ENCODE peak calls at places on chromosomes 2 and 18, in four cellular contexts. E is mesendoderm, Q is H1, X is IMR-90. G is an unnamed sample.

GRCh38 chr2:19282305-19282704 is 76.1 kb downstream of the OSR1 start:
- DNase-seq in E (no peak), Q (no peak), X (no peak), G (no peak)

GRCh38 chr2:195486987-195487644 is 169.9 kb upstream of the SLC39A10 start:
- DNase-seq in E (peak), Q (no peak), X (peak), G (no peak)

GRCh38 chr2:119119999-119120710 is 38.4 kb downstream of the C1QL2 start:
- DNase-seq in E (no peak), Q (no peak), X (no peak), G (peak)

GRCh38 chr2:219230201-219230540 is 565 bp downstream of the ANKZF1 start:
- DNase-seq in E (peak), Q (peak), X (peak), G (peak)

GRCh38 chr18:7111134-7111533 is 6.5 kb downstream of the LAMA1 start:
- DNase-seq in E (peak), Q (no peak), X (no peak), G (no peak)

GRCh38 chr2:33491685-33492084 is 15.2 kb downstream of the RASGRP3 start:
- DNase-seq in E (peak), Q (peak), X (no peak), G (peak)

GRCh38 chr2:206983156-206983875 is 44.0 kb downstream of the CPO start:
- DNase-seq in E (no peak), Q (no peak), X (peak), G (no peak)

GRCh38 chr2:237299897-237300296 is 114.1 kb downstream of the COL6A3 start:
- DNase-seq in E (no peak), Q (no peak), X (peak), G (no peak)

GRCh38 chr2:136112317-136112891 is 5.5 kb downstream of the CXCR4 start:
- DNase-seq in E (no peak), Q (no peak), X (no peak), G (no peak)

GRCh38 chr2:63124209-63124608 is 73.6 kb downstream of the OTX1 start:
- DNase-seq in E (no peak), Q (no peak), X (no peak), G (no peak)

GRCh38 chr2:164910091-164910899 is 45.0 kb downstream of the SLC38A11 start:
- DNase-seq in E (peak), Q (no peak), X (peak), G (no peak)

GRCh38 chr2:218867900-218868299 is 8.3 kb downstream of the WNT6 start:
- DNase-seq in E (no peak), Q (no peak), X (no peak), G (no peak)

GRCh38 chr2:65064728-65065552 is 8.7 kb downstream of the CEP68 start:
- DNase-seq in E (peak), Q (no peak), X (peak), G (no peak)

GRCh38 chr2:23561088-23561487 is 176.1 kb downstream of the KLHL29 start:
- DNase-seq in E (no peak), Q (no peak), X (peak), G (no peak)

GRCh38 chr2:149061119-149061518 is 22.6 kb downstream of the LYPD6B start:
- DNase-seq in E (no peak), Q (no peak), X (no peak), G (no peak)

GRCh38 chr2:149017116-149017985 is 21.1 kb upstream of the LYPD6B start:
- DNase-seq in E (peak), Q (peak), X (peak), G (peak)

GRCh38 chr2:48427552-48427951 is 102.4 kb upstream of the STON1 start:
- DNase-seq in E (no peak), Q (no peak), X (no peak), G (no peak)

GRCh38 chr2:227324671-227325055 is 388 bp upstream of the MFF start:
- DNase-seq in E (no peak), Q (peak), X (peak), G (peak)

GRCh38 chr18:44716697-44717163 is 36.0 kb downstream of the SETBP1 start:
- DNase-seq in E (no peak), Q (no peak), X (no peak), G (no peak)

GRCh38 chr2:126482582-126483464 is 173.1 kb upstream of the GYPC start:
- DNase-seq in E (peak), Q (peak), X (no peak), G (peak)

GRCh38 chr2:10124538-10125045 is 2.1 kb downstream of the RRM2 start:
- DNase-seq in E (peak), Q (no peak), X (peak), G (no peak)

GRCh38 chr2:28613616-28614501 is 118.0 kb downstream of the PLB1 start:
- DNase-seq in E (no peak), Q (no peak), X (peak), G (no peak)

GRCh38 chr18:43193336-43193735 is 77.9 kb upstream of the RIT2 start:
- DNase-seq in E (no peak), Q (no peak), X (no peak), G (no peak)

GRCh38 chr2:11103984-11104793 is 51.1 kb upstream of the SLC66A3 start:
- DNase-seq in E (no peak), Q (no peak), X (no peak), G (no peak)

GRCh38 chr2:170222842-170223241 is 44.9 kb downstream of the MYO3B start:
- DNase-seq in E (no peak), Q (no peak), X (no peak), G (no peak)

GRCh38 chr2:54148391-54148790 is 33.0 kb downstream of the ACYP2 start:
- DNase-seq in E (no peak), Q (no peak), X (no peak), G (no peak)

GRCh38 chr18:55486936-55487335 is 101.1 kb downstream of the TCF4 start:
- DNase-seq in E (no peak), Q (no peak), X (no peak), G (no peak)

GRCh38 chr18:63325086-63325686 is 5.6 kb upstream of the BCL2 start:
- DNase-seq in E (no peak), Q (no peak), X (no peak), G (no peak)

GRCh38 chr2:149650006-149650405 is 62.4 kb upstream of the MMADHC start:
- DNase-seq in E (no peak), Q (no peak), X (peak), G (no peak)

GRCh38 chr18:13485182-13485581 is 241.2 kb downstream of the FAM210A start:
- DNase-seq in E (no peak), Q (no peak), X (no peak), G (no peak)

GRCh38 chr2:73185965-73186364 is 16.4 kb upstream of the NOTO start:
- DNase-seq in E (no peak), Q (no peak), X (no peak), G (no peak)

GRCh38 chr2:29213871-29214341 is 98.7 kb downstream of the CLIP4 start:
- DNase-seq in E (no peak), Q (peak), X (peak), G (no peak)

GRCh38 chr2:219681301-219682290 is 54.2 kb downstream of the SLC4A3 start:
- DNase-seq in E (no peak), Q (no peak), X (peak), G (no peak)

GRCh38 chr2:204825054-204825453 is 279.8 kb downstream of the PARD3B start:
- DNase-seq in E (peak), Q (no peak), X (peak), G (no peak)

GRCh38 chr2:157190151-157190550 is 67.4 kb upstream of the GALNT5 start:
- DNase-seq in E (peak), Q (no peak), X (peak), G (no peak)

GRCh38 chr18:66708631-66709030 is 104.7 kb upstream of the CDH19 start:
- DNase-seq in E (no peak), Q (no peak), X (no peak), G (no peak)

GRCh38 chr2:236633764-236634163 is 64.1 kb downstream of the ACKR3 start:
- DNase-seq in E (no peak), Q (no peak), X (no peak), G (no peak)

GRCh38 chr18:11074879-11075278 is 74.5 kb downstream of the PIEZO2 start:
- DNase-seq in E (no peak), Q (no peak), X (peak), G (no peak)

GRCh38 chr2:203809084-203809521 is 58.5 kb upstream of the CTLA4 start:
- DNase-seq in E (peak), Q (no peak), X (peak), G (no peak)

GRCh38 chr2:223560704-223561435 is 41.3 kb downstream of the SCG2 start:
- DNase-seq in E (peak), Q (no peak), X (peak), G (no peak)

GRCh38 chr2:223562078-223562477 is 40.1 kb downstream of the SCG2 start:
- DNase-seq in E (no peak), Q (no peak), X (no peak), G (no peak)

GRCh38 chr2:223563462-223563861 is 38.7 kb downstream of the SCG2 start:
- DNase-seq in E (peak), Q (no peak), X (peak), G (no peak)

GRCh38 chr2:223570784-223571183 is 31.4 kb downstream of the SCG2 start:
- DNase-seq in E (no peak), Q (no peak), X (no peak), G (no peak)

DNA sequence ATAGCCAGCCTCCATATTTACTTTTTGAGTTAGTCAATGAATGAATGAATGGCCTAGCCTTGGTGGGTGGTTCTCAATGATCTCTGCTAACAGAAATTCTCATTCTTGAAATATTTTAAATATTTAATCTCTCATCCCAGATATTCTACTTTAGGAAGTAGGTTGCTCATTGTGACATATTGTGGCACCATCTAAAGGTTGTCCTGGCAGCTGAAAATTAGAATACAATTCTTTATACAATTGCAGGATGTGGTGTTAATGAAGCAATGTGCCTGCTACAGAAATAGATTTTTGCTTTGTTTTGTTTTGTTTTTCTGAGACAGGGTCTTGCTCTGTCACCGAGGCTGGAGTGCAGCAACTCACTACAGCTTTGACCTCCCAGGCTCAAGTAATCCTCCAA is 35.8 kb downstream of the SCG2 start:
- DNase-seq in E (no peak), Q (no peak), X (no peak), G (no peak)
- H4K5ac ChIP-seq in E (no peak), Q (no peak), X (no peak), G (no peak)

GRCh38 chr2:128768066-128768465 is 449.4 kb upstream of the HS6ST1 start:
- DNase-seq in E (no peak), Q (no peak), X (no peak), G (no peak)
- H4K5ac ChIP-seq in E (no peak), Q (no peak), X (no peak), G (no peak)

GRCh38 chr2:144963031-144963430 is 443.1 kb upstream of the ZEB2 start:
- DNase-seq in E (no peak), Q (no peak), X (no peak), G (no peak)
- H4K5ac ChIP-seq in E (no peak), Q (no peak), X (no peak), G (no peak)

DNA sequence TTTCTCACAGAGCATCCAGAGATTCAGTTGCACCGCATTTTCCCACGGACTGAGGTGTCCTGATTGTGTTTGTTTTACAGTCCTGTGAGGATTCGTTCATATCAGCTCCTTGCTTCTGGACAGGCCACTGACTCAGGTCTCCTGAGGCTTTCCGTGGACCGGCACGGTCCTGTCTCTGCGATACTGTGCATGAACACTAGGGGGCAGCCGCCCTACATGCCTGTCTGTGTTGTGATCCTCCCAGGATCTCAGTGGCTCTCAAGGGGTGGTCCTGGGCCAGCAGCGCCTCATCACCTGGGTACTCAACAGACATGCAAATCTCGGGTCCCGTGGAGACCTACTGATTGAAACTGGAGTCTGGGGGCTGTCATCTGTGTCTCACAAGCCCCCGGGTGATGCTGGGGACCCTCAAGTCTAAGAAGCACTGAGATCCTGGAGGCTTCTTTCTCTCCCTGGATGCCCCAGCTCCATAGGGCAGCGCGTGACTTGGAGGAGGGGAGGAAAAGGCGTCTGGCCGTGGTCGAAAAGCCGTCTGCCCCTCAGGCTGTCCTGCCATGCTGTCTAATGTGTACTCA is 28.9 kb downstream of the IL1R2 start:
- DNase-seq in E (peak), Q (peak), X (peak), G (peak)
- H4K5ac ChIP-seq in E (no peak), Q (no peak), X (peak), G (no peak)

DNA sequence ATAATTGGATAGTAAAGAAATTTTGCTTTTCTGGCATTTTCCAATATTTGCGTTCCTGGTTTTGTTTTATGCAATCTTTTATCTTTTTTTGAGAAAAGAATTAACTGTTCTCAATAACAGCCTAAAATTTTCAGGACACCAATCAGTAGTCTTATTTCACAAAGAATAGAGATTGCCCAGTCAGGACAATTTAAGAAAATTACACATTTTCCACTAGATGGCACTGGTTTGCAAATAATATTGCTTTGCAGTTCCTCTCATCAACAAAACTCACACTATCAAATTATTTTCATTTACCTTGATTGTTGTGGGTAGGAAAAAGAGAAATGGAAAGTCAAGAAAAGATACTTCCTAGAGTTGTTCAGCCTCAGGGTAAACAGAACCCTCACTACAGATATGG is 2.4 kb upstream of the RBM45 start:
- DNase-seq in E (peak), Q (no peak), X (peak), G (no peak)
- H4K5ac ChIP-seq in E (no peak), Q (no peak), X (no peak), G (no peak)

DNA sequence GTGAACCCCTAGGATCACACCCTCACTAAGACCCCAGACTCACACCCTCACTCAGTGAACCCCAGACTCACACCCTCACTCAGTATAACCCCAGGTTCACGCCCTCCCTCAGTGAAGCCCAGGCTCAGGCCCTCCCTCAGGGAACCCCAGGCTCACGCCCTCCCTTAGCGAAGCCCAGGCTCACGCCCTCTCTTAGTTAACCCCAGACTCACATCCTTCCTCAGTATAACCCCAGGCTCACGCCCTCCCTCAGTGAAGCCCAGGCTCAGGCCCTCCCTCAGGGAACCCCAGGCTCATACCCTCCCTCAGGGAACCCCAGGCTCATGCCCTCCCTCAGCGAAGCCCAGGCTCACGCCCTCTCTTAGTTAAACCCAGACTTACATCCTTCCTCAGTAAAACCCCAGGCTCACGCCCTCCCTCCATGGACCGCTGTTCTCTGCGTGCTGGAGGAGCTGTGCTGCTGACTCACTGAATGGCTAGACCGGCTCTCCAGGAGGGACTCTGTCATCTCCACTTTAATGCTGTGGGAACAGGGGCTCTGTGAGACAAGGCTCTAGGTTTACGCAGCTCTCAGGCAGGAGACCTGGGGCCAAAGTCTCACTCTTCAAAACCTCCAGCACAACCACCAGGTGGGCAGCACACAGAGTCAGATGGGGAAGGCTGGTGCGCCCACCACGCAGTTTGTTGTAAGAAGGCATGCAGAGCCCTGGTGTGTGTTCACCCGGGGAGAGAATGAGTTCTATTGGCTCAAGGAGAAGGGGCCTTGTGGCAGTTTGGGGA is 506.9 kb upstream of the MYT1L start:
- DNase-seq in E (peak), Q (no peak), X (no peak), G (no peak)
- H4K5ac ChIP-seq in E (no peak), Q (no peak), X (no peak), G (no peak)

GRCh38 chr18:2164644-2165287 is 406.5 kb downstream of the METTL4 start:
- DNase-seq in E (no peak), Q (no peak), X (no peak), G (no peak)
- H4K5ac ChIP-seq in E (no peak), Q (no peak), X (no peak), G (no peak)

DNA sequence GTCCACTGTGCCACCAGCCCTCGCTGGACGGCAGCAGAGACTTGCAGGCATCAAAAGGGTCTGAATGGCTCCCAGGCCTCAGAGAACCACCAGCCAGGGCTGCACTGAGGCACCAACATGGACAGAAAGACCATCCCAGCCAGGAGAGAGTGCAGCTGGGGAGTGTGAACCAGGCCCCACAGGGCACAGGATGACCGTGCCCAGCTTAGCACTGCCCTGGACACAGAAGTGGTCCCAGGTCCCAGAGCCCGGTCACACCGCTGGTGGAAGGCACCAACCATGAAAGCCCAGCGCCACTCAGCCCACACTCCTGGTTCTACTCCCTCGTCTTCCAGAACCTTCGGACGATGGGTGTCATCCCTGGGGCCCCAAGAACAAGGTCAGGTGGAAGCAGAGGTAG is 20.5 kb downstream of the AQP12A start:
- DNase-seq in E (no peak), Q (no peak), X (no peak), G (no peak)
- H4K5ac ChIP-seq in E (no peak), Q (no peak), X (no peak), G (no peak)